ENCODE peak calls at places on chromosomes 3 and 15, in seven cellular contexts. Z is AG04450, L is fibroblast of mammary gland, F is lower leg skin, Y is tibial artery, G is OCI-LY7, B is heart right ventricle. H is an unnamed sample.

GRCh38 chr3:76551739-76552138 is 488.2 kb upstream of the ROBO2 start:
- DNase-seq in B (no peak), Z (no peak), L (no peak), Y (no peak), F (no peak), G (no peak), H (no peak)

GRCh38 chr15:64524778-64525177 is 64.4 kb downstream of the ZNF609 start:
- DNase-seq in B (no peak), G (no peak), Y (no peak), L (peak; percentile 28), Z (no peak), F (no peak), H (no peak)

GRCh38 chr3:132174500-132174899 is 139.7 kb upstream of the CPNE4 start:
- DNase-seq in G (no peak), F (no peak), Y (no peak), Z (no peak), L (peak; percentile 41), B (no peak), H (no peak)

GRCh38 chr3:107796786-107797185 is 274.0 kb downstream of the BBX start:
- DNase-seq in F (no peak), B (no peak), G (no peak), Y (no peak), L (peak; percentile 61), Z (peak; percentile 18), H (peak; percentile 33)

GRCh38 chr3:184335661-184336483 is 1.5 kb upstream of the FAM131A start:
- DNase-seq in B (peak; percentile 88), Z (no peak), F (peak; percentile 98), L (peak; percentile 76), Y (peak; percentile 92), G (peak; percentile 78), H (no peak)

GRCh38 chr15:60660290-60661051 is 181.5 kb upstream of the ICE2 start:
- DNase-seq in F (no peak), Y (no peak), Z (no peak), G (no peak), B (peak; percentile 49), L (peak; percentile 88), H (no peak)

GRCh38 chr3:183375337-183375736 is 53.1 kb downstream of the MCF2L2 start:
- DNase-seq in Y (no peak), L (no peak), F (no peak), B (no peak), Z (no peak), G (no peak), H (no peak)

GRCh38 chr3:105448338-105448982 is 81.8 kb downstream of the ALCAM start:
- DNase-seq in B (no peak), F (peak; percentile 49), G (no peak), L (no peak), Z (no peak), Y (no peak), H (no peak)

GRCh38 chr3:193946945-193947344 is 189.0 kb upstream of the HES1 start:
- DNase-seq in B (no peak), F (no peak), Z (no peak), Y (no peak), L (no peak), G (no peak), H (no peak)

GRCh38 chr15:96736384-96736783 is 405.9 kb downstream of the NR2F2 start:
- DNase-seq in G (no peak), B (no peak), Y (no peak), Z (no peak), L (peak; percentile 1), F (no peak), H (no peak)

GRCh38 chr3:14379842-14380241 is 22.6 kb upstream of the SLC6A6 start:
- DNase-seq in L (no peak), Z (no peak), B (no peak), Y (no peak), F (no peak), G (peak; percentile 61), H (no peak)

GRCh38 chr3:9994086-9994844 is 7.6 kb upstream of the EMC3 start:
- DNase-seq in L (peak; percentile 86), F (no peak), G (no peak), Y (no peak), B (no peak), Z (no peak), H (no peak)

GRCh38 chr3:59286791-59287531 is 237.1 kb upstream of the CFAP20DC start:
- DNase-seq in F (no peak), L (no peak), Y (no peak), G (no peak), Z (no peak), B (peak; percentile 9), H (peak; percentile 18)

GRCh38 chr15:87604857-87605446 is 651.6 kb downstream of the NTRK3 start:
- DNase-seq in F (no peak), Z (no peak), G (peak; percentile 16), L (no peak), B (no peak), Y (no peak), H (no peak)

GRCh38 chr15:41886741-41887140 is 7.1 kb downstream of the SPTBN5 start:
- DNase-seq in Z (no peak), B (no peak), G (no peak), F (no peak), L (no peak), Y (no peak), H (no peak)

GRCh38 chr15:66906660-66907059 is 158.7 kb upstream of the SMAD3 start:
- DNase-seq in F (peak; percentile 9), Z (no peak), Y (no peak), L (no peak), B (no peak), G (no peak), H (no peak)

GRCh38 chr15:66908503-66909095 is 156.8 kb upstream of the SMAD3 start:
- DNase-seq in G (no peak), Z (no peak), F (peak; percentile 60), B (no peak), L (no peak), Y (no peak), H (no peak)

GRCh38 chr15:66905185-66905584 is 160.2 kb upstream of the SMAD3 start:
- DNase-seq in L (no peak), B (no peak), G (no peak), Z (no peak), Y (no peak), F (no peak), H (no peak)

GRCh38 chr15:66907826-66908502 is 157.4 kb upstream of the SMAD3 start:
- DNase-seq in G (peak; percentile 72), B (peak; percentile 44), Z (no peak), Y (peak; percentile 87), F (peak; percentile 83), L (no peak), H (no peak)

GRCh38 chr15:66905954-66906353 is 159.4 kb upstream of the SMAD3 start:
- DNase-seq in L (no peak), B (no peak), Z (no peak), G (no peak), F (peak; percentile 10), Y (no peak), H (no peak)
- TF ChIP-seq CTCF in L (peak; percentile 29), B (no peak), Z (no peak), G (peak; percentile 57), F (no peak), Y (no peak), H (peak; percentile 20)

DNA sequence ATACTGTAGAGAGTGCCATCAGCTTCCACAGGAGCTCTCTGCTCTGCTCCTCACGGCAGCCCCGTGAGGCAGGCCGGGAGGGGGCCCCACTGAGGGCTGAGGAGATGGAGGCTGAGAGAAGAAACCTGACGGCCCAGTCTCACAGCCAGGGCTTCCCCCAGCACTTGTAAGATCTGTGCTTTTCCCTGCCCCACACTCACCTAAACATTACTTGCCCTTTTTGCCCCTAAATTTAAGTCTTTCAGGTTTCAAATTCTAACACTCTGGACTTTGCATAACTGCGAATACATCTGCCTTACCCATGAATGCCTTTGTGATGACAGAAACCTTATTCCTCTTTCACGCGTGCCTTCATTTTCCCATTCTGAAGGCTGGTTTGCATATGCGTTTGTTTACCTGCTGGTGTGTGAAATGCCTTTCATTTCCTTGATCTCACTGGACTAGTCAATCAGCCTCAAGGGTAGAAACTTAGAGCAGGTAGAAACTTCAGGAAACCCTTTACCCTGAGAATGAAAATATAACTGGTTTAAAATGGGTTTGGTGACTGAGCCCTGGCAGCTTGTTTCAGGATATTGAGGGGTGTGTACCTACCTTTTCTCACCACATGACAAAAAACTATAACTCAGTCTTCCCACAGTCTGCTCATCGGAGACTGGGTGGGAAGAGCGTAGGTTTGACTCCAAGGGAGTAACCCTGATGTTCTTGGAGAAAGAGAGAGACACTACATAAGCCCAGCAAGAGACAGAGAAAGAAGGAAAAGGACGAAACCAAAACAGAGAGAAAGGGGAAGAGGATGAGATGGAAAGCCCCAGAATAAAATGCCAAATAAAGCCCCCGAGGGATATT is 20.1 kb downstream of the SLC12A8 start:
- DNase-seq in B (no peak), Z (no peak), L (no peak), Y (no peak), F (no peak), G (peak; percentile 19), H (peak; percentile 79)
- H3K4me3 ChIP-seq in B (no peak overlapping the region), Z (no peak overlapping the region), L (no peak overlapping the region), Y (no peak overlapping the region), F (no peak overlapping the region), G (no peak overlapping the region), H (no peak overlapping the region)

DNA sequence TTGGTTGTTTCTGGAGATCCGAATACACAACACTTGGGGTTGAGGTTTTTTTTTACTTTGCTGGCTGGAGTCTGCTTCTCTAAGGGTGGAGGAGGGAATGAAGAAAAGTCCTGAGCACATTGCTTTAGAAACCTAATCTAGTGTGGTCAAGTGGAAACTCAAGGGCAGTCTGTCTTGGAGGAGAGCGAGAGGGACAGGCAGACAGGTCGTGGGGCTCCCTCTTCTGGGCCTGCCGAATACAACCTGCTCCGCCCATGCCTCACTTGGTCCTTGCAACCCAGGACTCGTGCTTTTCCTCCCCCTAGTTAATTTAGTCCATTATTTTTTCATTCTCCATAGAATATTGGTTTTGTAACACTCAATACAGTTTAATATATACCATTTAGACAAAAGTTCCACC is 176.7 kb upstream of the LYSMD4 start:
- DNase-seq in Y (no peak), L (no peak), B (no peak), G (no peak), F (no peak), Z (no peak), H (no peak)
- TF ChIP-seq CTCF in Y (no peak), L (peak; percentile 3), B (peak; percentile 55), G (no peak), F (no peak), Z (peak; percentile 17), H (peak; percentile 33)

GRCh38 chr3:129119365-129120100 is 2.1 kb downstream of the RAB43 start:
- DNase-seq in F (no peak), Z (no peak), Y (no peak), B (no peak), G (no peak), L (no peak), H (no peak)
- H3K4me3 ChIP-seq in F (no peak overlapping the region), Z (peak overlapping the region; percentile 84), Y (peak overlapping the region; percentile 69), B (peak overlapping the region; percentile 73), G (peak overlapping the region; percentile 74), L (peak overlapping the region; percentile 76), H (peak overlapping the region; percentile 90)

H was measured in epithelial cell of proximal tubule.